ENCODE peak calls at places on chromosomes 6 and 20, in seven cellular contexts. One of them, this sample, is unnamed.

GRCh38 chr6:111866857-111867256 is 6.4 kb downstream of the FYN start:
- DNase-seq in H1: no peak
- DNase-seq in mesenchymal stem cell: no peak
- DNase-seq in neuronal stem cell: no peak
- DNase-seq in IMR-90: no peak
- DNase-seq in H9: no peak
- DNase-seq in mesendoderm: peak
- DNase-seq in this sample: no peak

GRCh38 chr20:5171790-5172164 is 45.0 kb downstream of the CDS2 start:
- DNase-seq in H1: no peak
- DNase-seq in IMR-90: no peak
- DNase-seq in mesenchymal stem cell: no peak
- DNase-seq in H9: no peak
- DNase-seq in neuronal stem cell: no peak
- DNase-seq in mesendoderm: no peak
- DNase-seq in this sample: no peak

GRCh38 chr6:74137910-74138309 is 441.9 kb downstream of the CD109 start:
- DNase-seq in mesendoderm: peak
- DNase-seq in mesenchymal stem cell: peak
- DNase-seq in IMR-90: peak
- DNase-seq in neuronal stem cell: no peak
- DNase-seq in H1: no peak
- DNase-seq in H9: no peak
- DNase-seq in this sample: no peak

GRCh38 chr6:154752015-154752414 is 18.8 kb downstream of the SCAF8 start:
- DNase-seq in neuronal stem cell: no peak
- DNase-seq in mesendoderm: peak
- DNase-seq in H9: no peak
- DNase-seq in H1: no peak
- DNase-seq in mesenchymal stem cell: no peak
- DNase-seq in IMR-90: no peak
- DNase-seq in this sample: no peak

GRCh38 chr6:46746691-46747090 is at the start of gene ANKRD66:
- DNase-seq in IMR-90: no peak
- DNase-seq in neuronal stem cell: no peak
- DNase-seq in H1: no peak
- DNase-seq in mesendoderm: peak
- DNase-seq in mesenchymal stem cell: no peak
- DNase-seq in H9: no peak
- DNase-seq in this sample: no peak

GRCh38 chr6:75691012-75691411 is 58.0 kb upstream of the MYO6 start:
- DNase-seq in mesenchymal stem cell: peak
- DNase-seq in IMR-90: peak
- DNase-seq in H9: no peak
- DNase-seq in mesendoderm: peak
- DNase-seq in H1: no peak
- DNase-seq in neuronal stem cell: no peak
- DNase-seq in this sample: peak

GRCh38 chr20:57811373-57812020 is 101.7 kb upstream of the PMEPA1 start:
- DNase-seq in H9: no peak
- DNase-seq in H1: no peak
- DNase-seq in neuronal stem cell: peak
- DNase-seq in IMR-90: no peak
- DNase-seq in mesendoderm: no peak
- DNase-seq in mesenchymal stem cell: no peak
- DNase-seq in this sample: peak

GRCh38 chr6:64984947-64985346 is 722.1 kb downstream of the EYS start:
- DNase-seq in IMR-90: no peak
- DNase-seq in mesenchymal stem cell: peak
- DNase-seq in neuronal stem cell: peak
- DNase-seq in mesendoderm: peak
- DNase-seq in H1: no peak
- DNase-seq in H9: no peak
- DNase-seq in this sample: no peak

GRCh38 chr6:138330763-138331162 is 46.9 kb upstream of the SMIM28 start:
- DNase-seq in H9: no peak
- DNase-seq in neuronal stem cell: no peak
- DNase-seq in IMR-90: no peak
- DNase-seq in mesendoderm: no peak
- DNase-seq in mesenchymal stem cell: no peak
- DNase-seq in H1: no peak
- DNase-seq in this sample: no peak
- H4K8ac ChIP-seq in H9: no peak
- H4K8ac ChIP-seq in neuronal stem cell: no peak
- H4K8ac ChIP-seq in IMR-90: no peak
- H4K8ac ChIP-seq in mesendoderm: no peak
- H4K8ac ChIP-seq in mesenchymal stem cell: no peak
- H4K8ac ChIP-seq in H1: no peak
- H4K8ac ChIP-seq in this sample: no peak

GRCh38 chr6:18265787-18266523 is 1.6 kb upstream of the DEK start:
- DNase-seq in H1: no peak
- DNase-seq in IMR-90: no peak
- DNase-seq in H9: peak
- DNase-seq in mesendoderm: no peak
- DNase-seq in neuronal stem cell: no peak
- DNase-seq in mesenchymal stem cell: no peak
- DNase-seq in this sample: no peak
- H4K8ac ChIP-seq in H1: peak
- H4K8ac ChIP-seq in IMR-90: peak
- H4K8ac ChIP-seq in H9: no peak
- H4K8ac ChIP-seq in mesendoderm: no peak
- H4K8ac ChIP-seq in neuronal stem cell: no peak
- H4K8ac ChIP-seq in mesenchymal stem cell: no peak
- H4K8ac ChIP-seq in this sample: no peak

DNA sequence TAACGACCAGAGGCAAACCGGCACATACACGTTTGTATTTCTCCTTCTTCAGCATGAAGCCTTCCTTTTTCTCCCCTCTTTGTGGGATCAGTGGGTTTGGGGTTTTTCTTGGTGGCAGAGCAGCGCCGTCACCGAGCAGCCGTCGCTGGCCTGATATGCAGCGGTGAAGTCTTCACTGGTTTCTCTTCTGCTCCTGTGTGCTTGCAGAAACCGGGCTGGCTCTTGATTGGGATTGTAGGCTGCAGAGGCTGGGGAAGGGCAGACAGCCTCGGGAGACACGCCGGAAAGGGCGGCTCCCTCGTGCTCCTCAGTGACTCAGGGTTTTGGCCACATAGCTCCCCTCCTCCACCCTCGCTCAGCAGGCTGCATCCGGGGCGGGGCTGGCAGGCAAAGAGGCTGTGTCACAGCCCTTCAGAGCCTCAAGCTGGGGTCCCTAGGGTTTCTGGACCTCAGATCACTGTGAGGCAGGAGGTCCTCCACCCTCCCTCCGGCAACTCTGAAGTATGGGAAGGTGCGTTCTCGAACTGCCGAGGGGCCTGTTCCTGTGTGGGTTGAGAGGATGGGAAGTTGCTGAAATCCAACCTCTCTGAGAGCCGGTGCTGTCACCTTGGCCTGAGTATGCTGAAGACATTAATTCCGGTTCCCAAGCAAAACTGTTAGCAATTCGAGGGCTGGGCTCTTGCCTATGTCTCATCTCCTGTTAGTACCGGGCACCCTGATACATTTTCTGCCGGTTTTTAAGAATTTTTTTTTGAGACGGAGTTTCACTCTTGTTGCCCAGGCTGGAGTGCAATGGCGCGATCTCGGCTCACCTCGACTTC is 24.2 kb downstream of the NQO2 start:
- DNase-seq in neuronal stem cell: no peak
- DNase-seq in H1: peak
- DNase-seq in H9: peak
- DNase-seq in mesendoderm: peak
- DNase-seq in IMR-90: peak
- DNase-seq in mesenchymal stem cell: peak
- DNase-seq in this sample: peak
- H4K8ac ChIP-seq in neuronal stem cell: no peak
- H4K8ac ChIP-seq in H1: peak
- H4K8ac ChIP-seq in H9: no peak
- H4K8ac ChIP-seq in mesendoderm: no peak
- H4K8ac ChIP-seq in IMR-90: peak
- H4K8ac ChIP-seq in mesenchymal stem cell: peak
- H4K8ac ChIP-seq in this sample: peak

GRCh38 chr6:158773581-158774449 is 45.4 kb downstream of the EZR start:
- DNase-seq in neuronal stem cell: no peak
- DNase-seq in IMR-90: no peak
- DNase-seq in mesendoderm: peak
- DNase-seq in H1: no peak
- DNase-seq in H9: no peak
- DNase-seq in mesenchymal stem cell: no peak
- DNase-seq in this sample: no peak
- H4K8ac ChIP-seq in neuronal stem cell: no peak
- H4K8ac ChIP-seq in IMR-90: no peak
- H4K8ac ChIP-seq in mesendoderm: no peak
- H4K8ac ChIP-seq in H1: no peak
- H4K8ac ChIP-seq in H9: no peak
- H4K8ac ChIP-seq in mesenchymal stem cell: peak
- H4K8ac ChIP-seq in this sample: no peak

DNA sequence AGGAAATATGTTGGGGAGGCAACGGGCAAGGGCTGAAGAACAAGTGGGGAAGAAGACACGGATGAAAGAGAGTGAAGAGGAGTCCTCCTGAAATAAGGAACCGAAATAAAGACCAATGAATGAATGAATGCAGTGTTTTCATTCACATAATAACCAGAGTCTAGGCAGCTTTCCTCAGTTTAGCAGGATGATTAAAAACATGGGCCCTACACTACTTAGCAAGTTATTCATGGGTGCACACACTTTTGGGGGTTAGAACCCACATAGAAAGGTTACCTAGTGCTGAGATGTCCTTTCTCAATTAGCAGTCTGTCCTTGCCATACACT is 5.9 kb upstream of the FUCA2 start:
- DNase-seq in mesenchymal stem cell: no peak
- DNase-seq in IMR-90: no peak
- DNase-seq in mesendoderm: no peak
- DNase-seq in neuronal stem cell: no peak
- DNase-seq in H9: no peak
- DNase-seq in H1: no peak
- DNase-seq in this sample: no peak
- H4K8ac ChIP-seq in mesenchymal stem cell: no peak
- H4K8ac ChIP-seq in IMR-90: no peak
- H4K8ac ChIP-seq in mesendoderm: no peak
- H4K8ac ChIP-seq in neuronal stem cell: no peak
- H4K8ac ChIP-seq in H9: no peak
- H4K8ac ChIP-seq in H1: no peak
- H4K8ac ChIP-seq in this sample: no peak

This sample was measured in trophoblast cell.